ENCODE peak calls at places on chromosome X, in seven cellular contexts. R is right atrium auricular region; H is adipocyte; T is AG04450; N is tibial artery; O is psoas muscle; C is CD4-positive, CD25-positive, alpha-beta regulatory T cell. J is an unnamed sample.
A peak's percentile ranks its signal among the peaks of the same experiment; 100 is the strongest.

GRCh38 chrX:46549914-46550313 is 4.7 kb upstream of the ZNF674 start:
- DNase-seq in R (no peak), H (no peak), T (no peak), N (no peak), O (no peak), C (no peak), J (no peak)

GRCh38 chrX:20906571-20906970 is 467.6 kb upstream of the CNKSR2 start:
- DNase-seq in R (no peak), H (no peak), T (no peak), N (no peak), O (no peak), C (no peak), J (no peak)

GRCh38 chrX:100928660-100929613 is at the start of gene XKRX:
- DNase-seq in R (no peak), H (peak; percentile 42), T (no peak), N (peak; percentile 56), O (no peak), C (peak; percentile 38), J (peak; percentile 72)

GRCh38 chrX:100248894-100249493 is 161.1 kb downstream of the PCDH19 start:
- DNase-seq in R (no peak), H (no peak), T (no peak), N (no peak), O (no peak), C (no peak), J (no peak)

GRCh38 chrX:18664947-18665346 is 7.0 kb downstream of the RS1 start:
- DNase-seq in R (no peak), H (no peak), T (no peak), N (no peak), O (no peak), C (no peak), J (no peak)

GRCh38 chrX:45758738-45759397 is 558.2 kb upstream of the DIPK2B start:
- DNase-seq in R (no peak), H (no peak), T (no peak), N (no peak), O (no peak), C (peak; percentile 39), J (no peak)

GRCh38 chrX:107450823-107451509 is 1.5 kb downstream of the FRMPD3 start:
- DNase-seq in R (no peak), H (no peak), T (no peak), N (no peak), O (no peak), C (no peak), J (no peak)

GRCh38 chrX:136275553-136275952 is 24.4 kb upstream of the MAP7D3 start:
- DNase-seq in R (no peak), H (no peak), T (no peak), N (no peak), O (no peak), C (no peak), J (no peak)

GRCh38 chrX:143296521-143296920 is 220.8 kb downstream of the SPANXN3 start:
- DNase-seq in R (no peak), H (no peak), T (no peak), N (no peak), O (no peak), C (no peak), J (no peak)

GRCh38 chrX:96985046-96985445 is 101.3 kb downstream of the RPA4 start:
- DNase-seq in R (no peak), H (peak; percentile 1), T (no peak), N (no peak), O (no peak), C (no peak), J (no peak)

GRCh38 chrX:826026-826425 is 195.4 kb downstream of the SHOX start:
- DNase-seq in R (no peak), H (peak; percentile 85), T (no peak), N (no peak), O (no peak), C (no peak), J (no peak)

GRCh38 chrX:13851996-13852695 is 35.3 kb upstream of the GPM6B start:
- DNase-seq in R (no peak), H (no peak), T (no peak), N (no peak), O (no peak), C (no peak), J (no peak)

GRCh38 chrX:109732319-109732779 is 708 bp downstream of the ACSL4 start:
- DNase-seq in R (no peak), H (peak; percentile 58), T (no peak), N (no peak), O (no peak), C (peak; percentile 30), J (no peak)

GRCh38 chrX:151901821-151902220 is 10.9 kb upstream of the MAGEA4 start:
- DNase-seq in R (no peak), H (no peak), T (no peak), N (no peak), O (no peak), C (no peak), J (no peak)

GRCh38 chrX:49030283-49030682 is 12.9 kb downstream of the TFE3 start:
- DNase-seq in R (no peak), H (no peak), T (no peak), N (no peak), O (no peak), C (no peak), J (peak; percentile 63)

GRCh38 chrX:88202149-88202548 is 544.9 kb upstream of the CPXCR1 start:
- DNase-seq in R (no peak), H (no peak), T (no peak), N (no peak), O (no peak), C (no peak), J (no peak)

GRCh38 chrX:66676413-66676812 is 37.5 kb upstream of the EDA2R start:
- DNase-seq in R (no peak), H (peak; percentile 60), T (no peak), N (no peak), O (no peak), C (no peak), J (no peak)

GRCh38 chrX:49884290-49884862 is 5.1 kb downstream of the USP27X start:
- DNase-seq in R (no peak), H (peak; percentile 62), T (no peak), N (peak; percentile 64), O (peak; percentile 69), C (peak; percentile 42), J (peak; percentile 59)

GRCh38 chrX:134377537-134377936 is 82.4 kb upstream of the HPRT1 start:
- DNase-seq in R (no peak), H (peak; percentile 42), T (no peak), N (no peak), O (no peak), C (peak; percentile 25), J (no peak)

GRCh38 chrX:25873196-25873595 is 264.9 kb upstream of the MAGEB18 start:
- DNase-seq in R (no peak), H (no peak), T (no peak), N (no peak), O (no peak), C (no peak), J (no peak)

GRCh38 chrX:53481816-53482485 is 47.8 kb upstream of the HSD17B10 start:
- DNase-seq in R (peak; percentile 58), H (peak; percentile 79), T (peak; percentile 21), N (no peak), O (no peak), C (peak; percentile 40), J (peak; percentile 16)

GRCh38 chrX:78655642-78656041 is 3.5 kb downstream of the RTL3 start:
- DNase-seq in R (no peak), H (no peak), T (no peak), N (no peak), O (no peak), C (no peak), J (no peak)

GRCh38 chrX:78659955-78660354 is 827 bp upstream of the RTL3 start:
- DNase-seq in R (no peak), H (no peak), T (no peak), N (no peak), O (no peak), C (no peak), J (no peak)

GRCh38 chrX:78652971-78653822 is 5.9 kb downstream of the RTL3 start:
- DNase-seq in R (no peak), H (peak; percentile 53), T (no peak), N (no peak), O (no peak), C (no peak), J (no peak)

DNA sequence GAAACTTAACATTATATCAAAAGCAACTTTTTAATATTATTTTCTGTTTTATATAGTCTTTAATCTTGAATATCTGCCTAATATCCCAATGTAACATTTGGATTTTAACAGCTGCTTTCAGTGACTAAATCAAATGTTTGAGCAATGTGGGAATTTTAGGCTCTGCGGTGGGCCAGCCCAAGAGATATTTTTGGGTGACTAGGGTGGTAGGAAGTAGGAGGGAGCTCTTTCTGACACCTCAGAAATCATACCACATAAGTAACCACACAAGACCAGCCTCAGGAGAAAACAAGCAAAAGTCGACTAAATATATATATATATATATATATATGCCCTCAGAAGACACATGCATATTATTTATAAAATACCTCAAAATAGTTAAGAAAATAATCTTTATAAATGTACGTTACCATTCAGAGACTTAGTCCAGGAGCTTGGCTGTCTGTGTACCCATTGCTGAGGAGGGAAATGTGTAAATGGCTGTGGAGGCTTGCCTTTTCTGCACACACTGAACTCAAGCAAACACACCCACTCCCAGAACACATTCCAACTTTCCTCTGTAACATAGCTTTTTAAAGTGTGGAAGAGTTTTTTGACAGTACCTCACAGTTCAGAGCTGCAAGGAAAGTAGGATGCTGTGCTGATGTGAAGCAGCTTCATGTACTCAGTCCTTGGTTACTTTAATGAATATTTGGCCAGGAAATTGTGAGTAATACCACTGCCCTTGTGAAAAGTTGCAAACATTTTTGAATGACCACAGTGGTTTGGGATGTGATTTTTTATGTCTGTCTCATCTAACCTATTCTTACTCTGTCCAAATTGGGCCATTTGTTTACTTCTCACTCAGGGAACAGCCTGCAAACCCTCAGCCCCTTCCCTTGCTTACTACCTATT is at the start of gene RTL3:
- DNase-seq in R (no peak), H (peak; percentile 47), T (no peak), N (no peak), O (no peak), C (no peak), J (no peak)
- H3K9me3 ChIP-seq in R (no peaks in the 10 kb centered on the region), H (no peaks in the 10 kb centered on the region), T (no peaks in the 10 kb centered on the region), N (no peaks in the 10 kb centered on the region), O (no peaks in the 10 kb centered on the region), C (no peaks in the 10 kb centered on the region), J (no peaks in the 10 kb centered on the region)

GRCh38 chrX:153377727-153378126 is 23.4 kb downstream of the PNMA6E start:
- DNase-seq in R (no peak), H (no peak), T (no peak), N (no peak), O (no peak), C (no peak), J (no peak)
- H3K9me3 ChIP-seq in R (no peaks in the 10 kb centered on the region), H (peaks cover 4% of the 10 kb centered on the region), T (no peaks in the 10 kb centered on the region), N (no peaks in the 10 kb centered on the region), O (no peaks in the 10 kb centered on the region), C (no peaks in the 10 kb centered on the region), J (no peaks in the 10 kb centered on the region)

DNA sequence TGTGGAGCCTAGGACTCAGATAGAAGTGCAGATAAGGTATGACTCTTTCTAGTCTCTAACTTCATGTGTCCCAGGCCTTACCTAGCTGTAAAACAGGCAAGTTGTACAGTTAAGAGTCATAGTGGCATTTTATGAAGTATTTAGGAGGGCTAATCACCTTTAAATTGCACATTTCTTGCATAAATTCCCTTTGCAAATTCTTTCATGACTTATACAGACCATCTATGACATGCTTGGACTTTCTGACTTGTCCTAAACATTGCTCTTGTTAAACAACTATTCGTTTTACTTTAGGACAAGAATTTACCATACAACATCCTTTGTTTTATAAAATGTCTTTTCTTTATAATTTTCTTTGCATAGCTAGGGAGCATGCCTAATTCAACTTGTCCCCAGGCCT is 7.8 kb upstream of the RRAGB start:
- DNase-seq in R (no peak), H (no peak), T (no peak), N (no peak), O (no peak), C (no peak), J (no peak)
- H3K9me3 ChIP-seq in R (peaks cover 3% of the 10 kb centered on the region), H (peaks cover 12% of the 10 kb centered on the region), T (no peaks in the 10 kb centered on the region), N (no peaks in the 10 kb centered on the region), O (peaks cover 9% of the 10 kb centered on the region), C (peaks cover 4% of the 10 kb centered on the region), J (no peaks in the 10 kb centered on the region)

GRCh38 chrX:2466876-2467656 is 33.7 kb downstream of the DHRSX start:
- DNase-seq in R (no peak), H (no peak), T (no peak), N (no peak), O (no peak), C (no peak), J (no peak)
- H3K9me3 ChIP-seq in R (no peaks in the 10 kb centered on the region), H (no peaks in the 10 kb centered on the region), T (no peaks in the 10 kb centered on the region), N (no peaks in the 10 kb centered on the region), O (no peaks in the 10 kb centered on the region), C (no peaks in the 10 kb centered on the region), J (no peaks in the 10 kb centered on the region)

J was measured in right cardiac atrium.